ENCODE peak calls at places on chromosomes 2 and 18, in four cellular contexts. P is HEK293T, F is tibial artery, V is SIG-M5. U is an unnamed sample.

GRCh38 chr18:57397440-57397839 is 37.7 kb upstream of the ONECUT2 start:
- DNase-seq in V (no peak), P (no peak), F (no peak), U (no peak)

GRCh38 chr2:9419558-9419957 is 3.8 kb downstream of the ITGB1BP1 start:
- DNase-seq in P (no peak), F (no peak), V (no peak), U (no peak)

GRCh38 chr2:158656492-158657190 is 138.5 kb upstream of the DAPL1 start:
- DNase-seq in P (no peak), V (no peak), F (no peak), U (no peak)

GRCh38 chr2:16346671-16347070 is 319.0 kb downstream of the CYRIA start:
- DNase-seq in P (no peak), F (no peak), V (no peak), U (no peak)

GRCh38 chr18:37460616-37461015 is 105.0 kb downstream of the CELF4 start:
- DNase-seq in P (no peak), F (no peak), V (no peak), U (no peak)

GRCh38 chr2:37215255-37215654 is 16.1 kb downstream of the CEBPZ start:
- DNase-seq in V (no peak), P (no peak), F (no peak), U (no peak)

GRCh38 chr2:10471956-10472355 is 23.8 kb upstream of the ODC1 start:
- DNase-seq in P (no peak), F (peak; percentile 3), V (no peak), U (peak; percentile 48)

GRCh38 chr2:111202266-111203040 is 81.7 kb downstream of the BCL2L11 start:
- DNase-seq in V (no peak), F (no peak), P (no peak), U (no peak)

GRCh38 chr18:22045221-22045918 is 124.0 kb upstream of the GATA6 start:
- DNase-seq in F (no peak), P (no peak), V (no peak), U (no peak)

U was measured in WERI-Rb-1.